ENCODE peak calls at places on chromosomes 5 and 9, in seven cellular contexts. L is neuronal stem cell, S is trophoblast cell, T is H9, E is IMR-90, J is H1, W is mesenchymal stem cell. I is an unnamed sample.

GRCh38 chr9:127788337-127789011 is 2.6 kb downstream of the CDK9 start:
- DNase-seq in L (no peak), S (no peak), T (no peak), E (no peak), J (no peak), W (no peak), I (no peak)

GRCh38 chr5:35112300-35112699 is 64.6 kb upstream of the AGXT2 start:
- DNase-seq in L (no peak), S (no peak), T (no peak), E (no peak), J (no peak), W (no peak), I (no peak)

GRCh38 chr9:106772523-106773290 is 90.3 kb upstream of the ZNF462 start:
- DNase-seq in L (no peak), S (no peak), T (no peak), E (no peak), J (no peak), W (peak), I (no peak)

GRCh38 chr5:55852503-55852902 is 1.3 kb downstream of the IL31RA start:
- DNase-seq in L (no peak), S (no peak), T (no peak), E (peak), J (no peak), W (peak), I (no peak)

GRCh38 chr5:62597314-62597713 is 18.7 kb downstream of the LRRC70 start:
- DNase-seq in L (no peak), S (no peak), T (no peak), E (no peak), J (no peak), W (no peak), I (no peak)

GRCh38 chr9:17138503-17138902 is 3.7 kb downstream of the CNTLN start:
- DNase-seq in L (no peak), S (no peak), T (no peak), E (no peak), J (no peak), W (no peak), I (no peak)

GRCh38 chr5:135386886-135387628 is 12.0 kb downstream of the MACROH2A1 start:
- DNase-seq in L (no peak), S (peak), T (no peak), E (peak), J (no peak), W (peak), I (no peak)

GRCh38 chr5:98906756-98907355 is 22.0 kb downstream of the CHD1 start:
- DNase-seq in L (no peak), S (peak), T (no peak), E (no peak), J (no peak), W (no peak), I (no peak)

GRCh38 chr5:25028994-25029393 is 384.2 kb upstream of the CDH10 start:
- DNase-seq in L (no peak), S (no peak), T (no peak), E (no peak), J (no peak), W (peak), I (no peak)

GRCh38 chr9:72362680-72363139 is 2.3 kb downstream of the ZFAND5 start:
- DNase-seq in L (no peak), S (no peak), T (no peak), E (peak), J (no peak), W (peak), I (peak)

GRCh38 chr9:71910602-71911060 is 362 bp downstream of the ABHD17B start:
- DNase-seq in L (no peak), S (peak), T (no peak), E (no peak), J (no peak), W (no peak), I (no peak)

GRCh38 chr5:124660229-124661093 is 86.0 kb downstream of the ZNF608 start:
- DNase-seq in L (no peak), S (peak), T (no peak), E (no peak), J (peak), W (no peak), I (peak)

GRCh38 chr9:124853605-124854143 is 414 bp downstream of the WDR38 start:
- DNase-seq in L (no peak), S (no peak), T (no peak), E (no peak), J (no peak), W (no peak), I (no peak)

GRCh38 chr5:119330367-119331183 is 25.2 kb upstream of the TNFAIP8 start:
- DNase-seq in L (no peak), S (peak), T (no peak), E (no peak), J (no peak), W (no peak), I (peak)

GRCh38 chr5:52356311-52356918 is 431.3 kb upstream of the ITGA1 start:
- DNase-seq in L (no peak), S (no peak), T (no peak), E (peak), J (no peak), W (peak), I (no peak)

GRCh38 chr9:16010221-16010620 is 457.4 kb downstream of the CCDC171 start:
- DNase-seq in L (no peak), S (peak), T (no peak), E (peak), J (no peak), W (no peak), I (no peak)

GRCh38 chr5:96408276-96408777 is 24.7 kb downstream of the PCSK1 start:
- DNase-seq in L (no peak), S (no peak), T (no peak), E (peak), J (no peak), W (no peak), I (no peak)

DNA sequence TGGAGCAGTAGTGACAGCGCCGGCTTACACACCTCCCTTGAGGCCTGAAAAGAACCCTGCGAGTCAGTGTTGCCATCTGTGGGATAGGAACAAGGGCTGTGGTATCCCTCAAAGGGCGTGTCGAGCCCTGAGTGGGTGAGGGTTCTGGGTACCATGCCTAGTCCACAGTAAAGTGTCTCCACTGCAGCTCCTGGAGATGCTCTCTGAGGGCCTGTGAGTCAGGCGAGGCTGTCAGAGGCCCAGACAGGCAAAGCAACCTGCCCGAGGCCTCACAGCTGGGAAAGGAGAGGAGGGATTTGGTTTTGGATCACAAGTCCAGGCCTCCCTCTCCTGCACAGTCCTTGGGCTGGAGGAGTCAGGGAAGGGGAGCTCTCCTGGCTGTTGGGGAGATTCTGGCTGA is 6.1 kb downstream of the PRRX2 start:
- DNase-seq in L (no peak), S (no peak), T (no peak), E (peak), J (no peak), W (no peak), I (no peak)
- H2BK5ac ChIP-seq in L (peak), S (no peak), T (no peak), E (no peak), J (no peak), W (no peak), I (no peak)

GRCh38 chr9:37995348-37995737 is 73.7 kb downstream of the SHB start:
- DNase-seq in L (no peak), S (no peak), T (no peak), E (no peak), J (no peak), W (no peak), I (no peak)
- H3K9ac ChIP-seq in L (no peak), S (no peak), T (no peak), E (peak), J (no peak), W (peak), I (no peak)

DNA sequence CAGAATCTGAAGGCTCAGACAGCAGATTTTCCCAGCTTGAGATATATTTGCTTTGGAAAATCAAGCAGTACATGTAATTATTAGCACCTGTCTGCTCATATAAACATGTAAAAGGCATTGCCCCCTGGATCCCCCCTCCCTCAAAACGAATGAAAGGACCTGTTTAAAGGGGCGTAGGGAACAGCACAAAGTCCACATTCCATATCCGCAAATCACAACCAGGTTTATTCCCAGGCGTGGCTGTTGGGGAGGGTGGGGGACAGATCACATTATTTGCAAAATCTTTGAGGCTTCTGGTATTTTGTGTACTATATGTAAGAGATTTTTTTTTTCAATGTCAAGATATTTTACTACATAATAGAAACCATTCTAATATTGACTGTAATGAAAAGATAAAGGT is 8.7 kb upstream of the MRPS2 start:
- DNase-seq in L (no peak), S (no peak), T (no peak), E (no peak), J (no peak), W (no peak), I (no peak)
- H2BK5ac ChIP-seq in L (no peak), S (no peak), T (no peak), E (no peak), J (no peak), W (no peak), I (no peak)

DNA sequence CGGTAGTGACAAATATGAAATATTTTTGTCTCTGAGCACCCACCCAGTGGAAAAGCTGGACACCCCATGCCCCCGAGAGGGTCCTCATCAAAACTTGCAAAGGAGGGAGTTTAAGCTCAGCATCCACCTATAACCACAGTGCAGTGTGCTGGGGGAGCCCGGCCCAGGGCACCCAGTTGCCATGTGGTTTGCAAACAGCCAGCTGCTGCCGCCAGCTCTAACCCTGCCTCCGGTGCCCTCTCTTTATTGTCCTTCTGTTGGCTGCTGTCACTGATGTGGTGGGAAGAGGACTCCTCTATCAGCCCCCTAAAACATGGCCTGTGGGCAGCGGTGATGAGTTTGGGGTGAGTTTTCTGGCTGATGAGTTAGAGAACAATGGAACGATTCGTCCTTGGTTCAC is 160.9 kb upstream of the MVB12B start:
- DNase-seq in L (no peak), S (no peak), T (no peak), E (no peak), J (no peak), W (no peak), I (no peak)
- H3K9ac ChIP-seq in L (no peak), S (no peak), T (no peak), E (no peak), J (no peak), W (no peak), I (no peak)

DNA sequence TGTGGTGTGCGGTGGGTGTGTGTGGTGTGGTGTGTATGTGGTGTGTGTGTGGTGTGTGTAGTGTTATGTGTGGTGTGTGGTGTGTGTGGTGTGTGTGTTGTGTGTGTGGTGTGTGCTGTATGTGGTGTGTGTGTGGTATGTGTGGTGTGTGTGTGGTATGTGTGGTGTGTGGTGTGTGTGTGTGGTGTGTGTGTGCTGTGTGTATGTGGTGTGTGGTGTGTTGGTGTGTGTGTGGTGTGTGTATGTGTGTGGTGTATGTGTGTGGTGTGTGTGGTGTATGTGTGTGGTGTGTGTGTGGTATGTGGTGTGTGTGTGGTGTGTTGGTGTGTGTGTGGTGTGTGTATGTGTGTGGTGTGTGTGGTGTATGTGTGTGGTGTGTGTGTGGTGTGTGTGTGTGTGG is 144.3 kb downstream of the HSD17B3 start:
- DNase-seq in L (no peak), S (no peak), T (no peak), E (no peak), J (no peak), W (no peak), I (no peak)
- H2BK5ac ChIP-seq in L (no peak), S (no peak), T (no peak), E (peak), J (no peak), W (no peak), I (no peak)

GRCh38 chr5:107668933-107669542 is 1.7 kb downstream of the EFNA5 start:
- DNase-seq in L (no peak), S (no peak), T (peak), E (no peak), J (no peak), W (peak), I (peak)
- H3K9ac ChIP-seq in L (peak), S (peak), T (no peak), E (peak), J (peak), W (peak), I (peak)

DNA sequence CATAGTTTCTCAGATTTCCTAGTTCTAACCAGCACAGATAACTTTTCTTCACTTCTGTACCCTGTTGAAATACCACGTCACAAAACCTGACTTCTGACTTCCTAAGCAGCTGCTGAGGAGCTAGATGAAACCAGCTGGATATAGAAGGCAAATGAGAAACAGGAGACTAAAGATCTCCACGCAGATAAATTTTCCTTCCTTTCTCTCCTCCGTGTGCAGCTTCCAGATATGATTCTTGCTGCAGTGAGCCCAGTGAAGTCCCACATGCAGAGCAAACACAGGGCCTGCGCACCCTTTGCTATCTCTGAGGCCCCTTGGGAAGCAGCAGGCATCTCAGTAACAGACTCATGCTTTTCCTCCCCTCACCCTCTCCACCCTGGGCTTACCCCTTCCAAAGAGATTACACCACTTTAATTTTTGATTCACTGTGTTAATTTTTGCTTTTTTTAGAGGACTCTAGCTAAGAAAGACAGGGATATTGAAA is 1638.3 kb downstream of the MAT2B start:
- DNase-seq in L (no peak), S (no peak), T (no peak), E (no peak), J (no peak), W (no peak), I (no peak)
- H2BK5ac ChIP-seq in L (no peak), S (no peak), T (no peak), E (no peak), J (no peak), W (no peak), I (no peak)

DNA sequence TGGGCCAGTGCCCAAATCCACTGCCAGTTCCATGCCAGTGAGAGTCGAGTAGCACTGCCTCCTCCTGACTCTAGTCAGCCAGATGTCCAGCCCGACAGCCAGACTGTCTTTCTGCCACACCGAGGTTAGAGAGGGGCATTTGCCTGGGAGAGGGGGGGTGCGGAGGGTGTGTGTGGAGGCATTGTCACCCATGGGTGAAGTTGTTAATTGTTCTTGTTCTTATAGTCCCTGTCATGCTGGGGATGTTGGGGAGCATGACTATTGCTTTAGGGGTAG is 1.1 kb downstream of the RGP1 start:
- DNase-seq in L (no peak), S (no peak), T (no peak), E (no peak), J (no peak), W (no peak), I (no peak)
- H3K9ac ChIP-seq in L (no peak), S (peak), T (no peak), E (peak), J (no peak), W (peak), I (peak)